ENCODE peak calls at places on chromosomes 2 and 18, in four cellular contexts. O is left ventricle myocardium inferior, Z is heart right ventricle, P is fibroblast of pulmonary artery. E is an unnamed sample.

GRCh38 chr2:139217641-139218040 is 437.5 kb upstream of the NXPH2 start:
- DNase-seq in Z (no peak), O (no peak), P (no peak), E (no peak)

GRCh38 chr18:8286303-8286702 is 322.9 kb upstream of the RAB12 start:
- DNase-seq in Z (no peak), P (peak; percentile 11), O (no peak), E (no peak)

GRCh38 chr2:44324971-44325426 is 36.3 kb downstream of the PREPL start:
- DNase-seq in P (peak; percentile 57), Z (peak; percentile 28), O (peak; percentile 25), E (peak; percentile 8)

GRCh38 chr2:204172074-204172600 is 235.6 kb downstream of the ICOS start:
- DNase-seq in P (no peak), Z (no peak), O (no peak), E (no peak)

GRCh38 chr2:84781942-84782716 is 98.8 kb downstream of the TRABD2A start:
- DNase-seq in Z (no peak), O (no peak), P (no peak), E (peak; percentile 66)

GRCh38 chr2:39629646-39630045 is 36.1 kb upstream of the TMEM178A start:
- DNase-seq in Z (no peak), P (no peak), O (no peak), E (no peak)

GRCh38 chr18:76518543-76519155 is 23.6 kb upstream of the ZNF516 start:
- DNase-seq in P (peak; percentile 36), Z (peak; percentile 30), O (peak; percentile 42), E (no peak)

GRCh38 chr2:122221665-122222064 is 466.2 kb downstream of the TSN start:
- DNase-seq in P (no peak), O (no peak), Z (no peak), E (no peak)

GRCh38 chr18:8937695-8938094 is 164.8 kb upstream of the NDUFV2 start:
- DNase-seq in P (no peak), Z (no peak), O (no peak), E (no peak)

GRCh38 chr2:115163572-115163971 is 721.1 kb downstream of the DPP10 start:
- DNase-seq in O (no peak), P (no peak), Z (no peak), E (no peak)

GRCh38 chr2:218860950-218861381 is 1.4 kb downstream of the WNT6 start:
- DNase-seq in Z (peak; percentile 68), P (peak; percentile 60), O (peak; percentile 67), E (no peak)

GRCh38 chr2:240920783-240921231 is 14.7 kb downstream of the CROCC2 start:
- DNase-seq in Z (no peak), P (no peak), O (peak; percentile 12), E (no peak)

GRCh38 chr2:216777637-216778273 is 82.1 kb downstream of the TNP1 start:
- DNase-seq in O (no peak), Z (no peak), P (peak; percentile 55), E (peak; percentile 88)

DNA sequence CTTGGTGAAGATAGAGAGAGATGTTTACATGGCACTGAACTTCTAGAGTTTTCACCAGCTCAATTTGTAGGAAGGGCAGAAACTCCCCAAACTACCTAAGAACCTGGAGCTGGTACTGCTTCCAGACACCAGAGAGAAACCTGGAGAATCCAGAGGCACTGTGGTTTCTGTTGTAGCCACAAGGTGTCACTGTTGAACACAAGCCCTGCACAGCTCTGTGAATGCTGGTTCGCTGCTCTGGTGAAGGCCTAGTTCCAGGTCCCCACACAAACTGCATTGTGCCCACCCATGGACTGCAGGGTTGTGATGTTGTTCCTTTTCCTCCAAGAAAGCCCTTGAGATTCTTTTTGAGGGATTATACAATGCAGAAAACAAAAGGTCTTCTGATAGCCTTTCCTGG is 150.5 kb upstream of the HS6ST1 start:
- DNase-seq in O (no peak), Z (no peak), P (no peak), E (no peak)
- TF ChIP-seq CTCF in O (no peak), Z (no peak), P (peak; percentile 46), E (peak; percentile 15)

GRCh38 chr2:146312899-146313298 is 1531.9 kb upstream of the ACVR2A start:
- DNase-seq in O (no peak), Z (no peak), P (peak; percentile 59), E (peak; percentile 26)
- TF ChIP-seq CTCF in O (peak; percentile 27), Z (no peak), P (peak; percentile 30), E (peak; percentile 27)

GRCh38 chr18:44453505-44453904 is 227.2 kb upstream of the SETBP1 start:
- DNase-seq in Z (no peak), O (no peak), P (no peak), E (no peak)

GRCh38 chr18:44464401-44465185 is 216.1 kb upstream of the SETBP1 start:
- DNase-seq in Z (no peak), P (peak; percentile 14), O (no peak), E (peak; percentile 10)

GRCh38 chr18:44458777-44459176 is 221.9 kb upstream of the SETBP1 start:
- DNase-seq in P (peak; percentile 58), O (no peak), Z (no peak), E (peak; percentile 50)
- TF ChIP-seq CTCF in P (no peak), O (no peak), Z (no peak), E (peak; percentile 5)

DNA sequence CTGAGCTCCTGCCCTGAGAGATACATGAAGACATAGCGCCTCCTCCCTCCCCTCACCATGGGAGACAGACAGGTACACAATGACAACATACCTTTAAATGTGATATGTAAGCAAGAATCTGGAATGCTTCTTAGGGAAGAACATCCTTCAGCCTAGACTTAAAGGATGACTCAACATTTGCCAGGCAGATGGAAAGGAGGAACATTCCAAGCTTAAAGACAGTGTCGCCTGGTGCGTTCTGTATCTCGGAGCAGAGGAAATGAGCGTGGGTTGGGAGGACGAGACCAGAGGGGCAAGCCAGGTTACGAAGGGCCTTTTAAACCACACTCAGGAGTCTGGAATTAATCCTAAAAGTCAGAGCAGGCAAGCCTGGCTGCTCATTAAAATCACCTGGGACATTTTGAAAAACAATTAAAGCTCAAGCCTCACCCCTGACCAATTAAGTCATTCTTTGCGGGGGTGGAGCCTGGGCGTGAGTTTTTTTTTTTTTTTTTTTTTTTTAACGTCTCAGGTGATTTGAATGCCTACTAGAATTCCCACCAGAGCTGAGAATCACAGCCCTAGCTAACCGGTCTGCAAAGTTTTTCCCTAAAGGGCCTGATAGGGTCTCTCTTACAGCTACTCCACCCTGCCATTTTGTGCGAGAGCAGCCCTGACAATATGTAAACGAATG is 131.2 kb upstream of the SEC11C start:
- DNase-seq in Z (no peak), P (peak; percentile 86), O (no peak), E (peak; percentile 76)
- TF ChIP-seq CTCF in Z (no peak), P (no peak), O (no peak), E (no peak)

GRCh38 chr2:186241874-186242273 is 244.2 kb upstream of the ZC3H15 start:
- DNase-seq in O (no peak), Z (no peak), P (no peak), E (no peak)
- TF ChIP-seq CTCF in O (no peak), Z (no peak), P (no peak), E (peak; percentile 8)

DNA sequence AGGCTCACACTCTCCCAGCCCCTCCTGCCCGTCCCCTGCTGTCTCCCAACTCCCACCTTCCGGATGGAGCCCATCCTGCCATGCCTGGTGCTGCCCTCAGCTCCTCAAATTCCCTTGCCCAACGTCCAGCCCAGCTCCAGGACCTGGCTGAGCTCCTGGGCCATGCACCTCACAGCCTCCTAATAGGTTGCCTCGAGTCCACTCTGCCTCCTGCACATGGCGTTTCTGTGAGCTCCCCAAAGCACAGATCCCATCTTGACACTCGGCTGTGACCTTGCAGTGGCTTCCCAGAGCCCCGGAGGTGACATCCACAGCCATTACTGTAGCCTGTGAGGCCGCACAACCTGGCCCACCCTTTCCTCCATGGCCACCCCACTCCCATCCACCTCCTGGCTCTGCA is 191.9 kb upstream of the SALL3 start:
- DNase-seq in P (no peak), Z (no peak), O (no peak), E (no peak)
- TF ChIP-seq CTCF in P (no peak), Z (no peak), O (no peak), E (no peak)

GRCh38 chr2:105294844-105295481 is 34.6 kb downstream of the TGFBRAP1 start:
- DNase-seq in P (peak; percentile 78), O (no peak), Z (peak; percentile 42), E (peak; percentile 60)
- TF ChIP-seq CTCF in P (peak; percentile 74), O (peak; percentile 57), Z (peak; percentile 10), E (peak; percentile 48)

GRCh38 chr18:35271656-35272055 is 18.4 kb downstream of the ZSCAN30 start:
- DNase-seq in O (no peak), P (no peak), Z (no peak), E (no peak)

GRCh38 chr18:35268811-35269210 is 21.2 kb downstream of the ZSCAN30 start:
- DNase-seq in O (no peak), P (no peak), Z (no peak), E (no peak)

GRCh38 chr18:35267809-35268208 is 22.2 kb downstream of the ZSCAN30 start:
- DNase-seq in O (peak; percentile 33), Z (peak; percentile 11), P (no peak), E (no peak)

GRCh38 chr18:35264409-35264808 is 23.6 kb downstream of the ZNF397 start:
- DNase-seq in Z (no peak), O (no peak), P (no peak), E (no peak)

DNA sequence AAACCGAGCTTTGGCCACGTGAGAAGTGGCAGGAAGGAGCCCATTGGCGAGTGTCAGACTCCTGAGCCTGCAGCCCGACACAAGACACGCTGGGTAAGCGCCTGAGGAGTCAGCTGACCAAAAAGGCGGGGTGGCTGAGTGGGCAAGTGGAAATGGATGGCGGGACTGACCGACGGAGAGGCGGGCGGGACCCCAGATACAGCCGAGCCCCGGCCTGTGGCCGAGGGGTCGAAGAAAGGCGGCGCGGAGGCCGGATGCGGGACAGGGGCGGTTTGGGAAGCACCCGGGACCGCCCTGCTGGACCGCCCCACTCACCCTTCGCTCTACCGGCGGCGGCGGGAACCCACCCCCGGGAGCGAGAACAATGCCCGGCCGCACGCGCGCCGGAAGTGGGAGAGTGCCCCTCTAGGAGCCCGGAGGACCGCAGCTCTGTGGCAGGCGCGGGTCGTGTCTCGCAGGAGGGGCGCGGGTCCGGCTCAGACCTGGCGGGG is 22.8 kb downstream of the ZSCAN30 start:
- DNase-seq in P (peak; percentile 69), O (peak; percentile 85), Z (peak; percentile 85), E (no peak)
- TF ChIP-seq CTCF in P (no peak), O (peak; percentile 31), Z (no peak), E (no peak)

GRCh38 chr18:13320133-13320532 is 101.6 kb downstream of the LDLRAD4 start:
- DNase-seq in O (no peak), P (no peak), Z (no peak), E (no peak)

GRCh38 chr18:13319629-13320028 is 101.1 kb downstream of the LDLRAD4 start:
- DNase-seq in Z (no peak), O (no peak), P (no peak), E (no peak)

GRCh38 chr18:13321923-13322322 is 103.4 kb downstream of the LDLRAD4 start:
- DNase-seq in Z (no peak), O (no peak), P (peak; percentile 3), E (no peak)

GRCh38 chr18:13318644-13319501 is 100.3 kb downstream of the LDLRAD4 start:
- DNase-seq in O (no peak), P (no peak), Z (no peak), E (no peak)

DNA sequence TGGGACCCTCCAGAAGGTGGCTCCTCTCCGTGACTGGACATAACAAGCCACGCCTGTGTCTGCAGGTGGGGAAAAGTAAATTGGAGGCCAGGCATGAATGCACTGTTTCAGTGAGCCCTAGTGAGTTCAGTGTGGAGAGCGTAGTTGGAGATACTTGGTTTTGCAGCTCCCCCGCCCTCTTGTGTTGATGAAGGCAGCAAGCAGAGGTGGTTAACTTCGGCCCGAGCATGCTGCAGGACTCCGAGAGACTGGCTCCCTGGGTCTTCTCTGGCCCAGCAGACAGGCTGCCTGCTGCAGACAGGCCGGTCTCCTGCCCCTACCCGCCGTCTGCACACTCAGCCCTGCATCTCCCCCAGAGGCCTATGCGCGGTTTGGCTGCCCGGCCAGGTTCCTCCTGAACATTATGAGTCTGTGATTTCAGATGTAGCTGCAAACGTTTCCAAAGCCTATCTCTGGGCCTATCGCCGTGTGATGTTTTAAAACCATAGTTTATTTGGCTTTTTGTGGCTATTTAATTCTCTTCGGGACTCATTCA is 102.4 kb downstream of the LDLRAD4 start:
- DNase-seq in Z (no peak), P (no peak), O (no peak), E (no peak)
- TF ChIP-seq CTCF in Z (no peak), P (no peak), O (no peak), E (no peak)